ENCODE peak calls at places on chromosome 19, in ten cellular contexts. R is HS-27A; I is CD4-positive, alpha-beta T cell; Z is AML-193; J is fibroblast of pulmonary artery; U is HS-5; T is activated T-helper 1 cell treated with anti-CD3 and anti-CD28 coated beads, Interleukin-12 subunit alpha, Interleukin-12 subunit beta, Interleukin-2, Interleukin-4 antibody, amounts not matched to agents 30 ng/mL and 10 ng/mL and 1 ng/mL, durations not matched to agents 14 hours and 24 hours and 36 hours; Q is fibroblast of the conjunctiva; M is thoracic aorta; G is Ammon's horn. O is an unnamed sample.
A peak's percentile ranks its signal among the peaks of the same experiment; 100 is the strongest.

GRCh38 chr19:18789883-18790565 is 1.1 kb downstream of the COMP start:
- DNase-seq in R (no peak), I (no peak), Z (no peak), J (no peak), U (no peak), T (no peak), Q (no peak), M (no peak), G (no peak), O (no peak)

GRCh38 chr19:38148337-38148736 is 75.7 kb downstream of the DPF1 start:
- DNase-seq in R (no peak), I (no peak), Z (no peak), J (no peak), U (no peak), T (no peak), Q (no peak), M (no peak), G (no peak), O (no peak)

GRCh38 chr19:17424743-17425365 is 5.0 kb downstream of the MVB12A start:
- DNase-seq in R (no peak), I (no peak), Z (no peak), J (peak; percentile 53), U (no peak), T (no peak), Q (peak; percentile 9), M (no peak), G (peak; percentile 37), O (no peak)

GRCh38 chr19:5138606-5139594 is 170.0 kb downstream of the KDM4B start:
- DNase-seq in R (no peak), I (peak; percentile 36), Z (peak; percentile 89), J (peak; percentile 93), U (no peak), T (peak; percentile 83), Q (no peak), M (no peak), G (peak; percentile 50), O (no peak)

GRCh38 chr19:40233811-40234389 is 7.4 kb upstream of the CCNP start:
- DNase-seq in R (no peak), I (no peak), Z (no peak), J (no peak), U (no peak), T (no peak), Q (no peak), M (no peak), G (no peak), O (no peak)

GRCh38 chr19:15437355-15438123 is 12.2 kb downstream of the WIZ start:
- DNase-seq in R (no peak), I (no peak), Z (no peak), J (peak; percentile 33), U (no peak), T (no peak), Q (no peak), M (no peak), G (no peak), O (no peak)

GRCh38 chr19:58553799-58554493 is 959 bp downstream of the CHMP2A start:
- DNase-seq in R (no peak), I (no peak), Z (no peak), J (no peak), U (no peak), T (no peak), Q (no peak), M (no peak), G (no peak), O (no peak)

GRCh38 chr19:54345938-54346386 is 7.0 kb upstream of the LILRA4 start:
- DNase-seq in R (no peak), I (no peak), Z (no peak), J (no peak), U (no peak), T (no peak), Q (no peak), M (no peak), G (peak; percentile 42), O (no peak)

GRCh38 chr19:3669134-3669436 is 31.2 kb downstream of the PIP5K1C start:
- DNase-seq in R (no peak), I (no peak), Z (no peak), J (no peak), U (no peak), T (no peak), Q (no peak), M (no peak), G (no peak), O (no peak)

GRCh38 chr19:47264629-47265028 is 8.3 kb downstream of the CCDC9 start:
- DNase-seq in R (no peak), I (no peak), Z (no peak), J (no peak), U (no peak), T (no peak), Q (no peak), M (no peak), G (no peak), O (no peak)

GRCh38 chr19:5990289-5990797 is 12.4 kb upstream of the RANBP3 start:
- DNase-seq in R (no peak), I (no peak), Z (no peak), J (no peak), U (no peak), T (no peak), Q (no peak), M (no peak), G (no peak), O (no peak)

GRCh38 chr19:1401138-1401888 is at the start of gene GAMT:
- DNase-seq in R (no peak), I (peak; percentile 31), Z (no peak), J (peak; percentile 35), U (no peak), T (peak; percentile 54), Q (no peak), M (no peak), G (no peak), O (no peak)

GRCh38 chr19:14582894-14583340 is at the start of gene CLEC17A:
- DNase-seq in R (no peak), I (no peak), Z (no peak), J (no peak), U (no peak), T (no peak), Q (no peak), M (no peak), G (no peak), O (no peak)

GRCh38 chr19:13920940-13921744 is 15.1 kb downstream of the CC2D1A start:
- DNase-seq in R (peak; percentile 50), I (no peak), Z (peak; percentile 27), J (peak; percentile 52), U (peak; percentile 18), T (no peak), Q (peak; percentile 29), M (no peak), G (peak; percentile 53), O (no peak)

GRCh38 chr19:33098023-33098652 is 17.2 kb downstream of the GPATCH1 start:
- DNase-seq in R (no peak), I (no peak), Z (no peak), J (no peak), U (no peak), T (no peak), Q (no peak), M (no peak), G (no peak), O (no peak)

O was measured in SIG-M5.